ENCODE peak calls at places on chromosomes 5 and 9, in six cellular contexts. C is GM23338, B is progenitor cell of endocrine pancreas, S is IMR-90, Z is GM12865, T is fibroblast of mammary gland. J is an unnamed sample.

GRCh38 chr9:1647776-1648175 is 367.4 kb upstream of the SMARCA2 start:
- DNase-seq in C (no peak), T (peak; percentile 44), Z (no peak), B (no peak), S (no peak), J (no peak)

GRCh38 chr5:34591723-34592122 is 64.4 kb upstream of the RAI14 start:
- DNase-seq in S (no peak), Z (no peak), B (no peak), T (no peak), C (no peak), J (no peak)

GRCh38 chr9:138066049-138066448 is 188.5 kb downstream of the CACNA1B start:
- DNase-seq in S (no peak), C (peak; percentile 73), B (no peak), T (no peak), Z (no peak), J (peak; percentile 4)

GRCh38 chr5:135533346-135533745 is 2.4 kb downstream of the NEUROG1 start:
- DNase-seq in S (no peak), Z (no peak), B (no peak), T (no peak), C (no peak), J (no peak)

GRCh38 chr5:125668904-125669303 is 754.3 kb upstream of the GRAMD2B start:
- DNase-seq in T (no peak), S (no peak), B (no peak), C (peak; percentile 33), Z (peak; percentile 14), J (no peak)

GRCh38 chr9:127711226-127711701 is 4.2 kb downstream of the PTRH1 start:
- DNase-seq in C (no peak), S (no peak), B (no peak), T (no peak), Z (peak; percentile 27), J (peak; percentile 48)

GRCh38 chr5:172770374-172770674 is 671 bp downstream of the DUSP1 start:
- DNase-seq in S (no peak), B (no peak), C (no peak), Z (no peak), T (no peak), J (no peak)

GRCh38 chr5:149833116-149833827 is 103.2 kb downstream of the PPARGC1B start:
- DNase-seq in T (no peak), Z (no peak), S (no peak), B (no peak), C (no peak), J (no peak)

GRCh38 chr5:115282131-115282530 is 14.3 kb downstream of the CCDC112 start:
- DNase-seq in T (no peak), S (no peak), Z (no peak), B (no peak), C (no peak), J (no peak)

GRCh38 chr9:89729954-89730530 is 125.2 kb downstream of the GADD45G start:
- DNase-seq in C (no peak), B (no peak), S (no peak), Z (no peak), T (no peak), J (no peak)

GRCh38 chr9:10614201-10614870 is 1.5 kb upstream of the PTPRD start:
- DNase-seq in T (peak; percentile 17), C (no peak), Z (no peak), S (no peak), B (no peak), J (no peak)

GRCh38 chr9:4548796-4549725 is 58.8 kb downstream of the SLC1A1 start:
- DNase-seq in B (peak; percentile 27), Z (peak; percentile 46), S (no peak), C (peak; percentile 81), T (peak; percentile 4), J (peak; percentile 66)

GRCh38 chr5:149829954-149830353 is 99.8 kb downstream of the PPARGC1B start:
- DNase-seq in C (peak; percentile 48), T (peak; percentile 22), S (no peak), B (no peak), Z (peak; percentile 44), J (no peak)

GRCh38 chr9:92484563-92484962 is 2.3 kb upstream of the ASPN start:
- DNase-seq in C (no peak), B (no peak), T (no peak), Z (no peak), S (no peak), J (no peak)

GRCh38 chr5:124906339-124907097 is 160.1 kb upstream of the ZNF608 start:
- DNase-seq in S (peak; percentile 79), B (no peak), C (peak; percentile 59), Z (no peak), T (peak; percentile 86), J (peak; percentile 18)

GRCh38 chr5:1118231-1118698 is 6.4 kb upstream of the SLC12A7 start:
- DNase-seq in T (peak; percentile 26), B (no peak), C (no peak), S (peak; percentile 11), Z (no peak), J (no peak)

GRCh38 chr5:9370256-9370655 is 175.6 kb downstream of the SEMA5A start:
- DNase-seq in Z (no peak), C (no peak), T (peak; percentile 47), S (peak; percentile 49), B (no peak), J (no peak)

GRCh38 chr9:13863112-13863511 is 450.8 kb downstream of the NFIB start:
- DNase-seq in Z (no peak), T (peak; percentile 49), S (peak; percentile 7), B (no peak), C (no peak), J (no peak)

GRCh38 chr9:127937383-127938297 is at the start of gene DPM2:
- DNase-seq in T (peak; percentile 83), Z (peak; percentile 95), C (peak; percentile 96), B (peak; percentile 44), S (peak; percentile 81), J (peak; percentile 83)

GRCh38 chr9:127311239-127311741 is 46.7 kb downstream of the GARNL3 start:
- DNase-seq in B (no peak), T (peak; percentile 71), S (peak; percentile 36), C (peak; percentile 69), Z (peak; percentile 36), J (no peak)

GRCh38 chr9:98080346-98080745 is 23.8 kb downstream of the NANS start:
- DNase-seq in B (no peak), Z (no peak), C (no peak), T (no peak), S (peak; percentile 52), J (no peak)

GRCh38 chr9:35114921-35115341 is 731 bp downstream of the ATOSB start:
- DNase-seq in B (no peak), S (no peak), C (peak; percentile 40), T (peak; percentile 55), Z (peak; percentile 66), J (peak; percentile 68)

GRCh38 chr9:89058906-89059305 is 67.6 kb downstream of the S1PR3 start:
- DNase-seq in Z (no peak), B (no peak), S (no peak), T (no peak), C (no peak), J (no peak)

GRCh38 chr9:33742051-33742450 is 53.3 kb upstream of the PRSS3 start:
- DNase-seq in T (no peak), C (no peak), Z (no peak), S (no peak), B (no peak), J (no peak)

GRCh38 chr9:103714992-103715391 is 379.1 kb upstream of the SMC2 start:
- DNase-seq in C (peak; percentile 7), T (no peak), B (no peak), S (no peak), Z (no peak), J (no peak)

GRCh38 chr5:1500411-1501091 is 23.2 kb downstream of the LPCAT1 start:
- DNase-seq in S (no peak), B (no peak), C (no peak), T (peak; percentile 44), Z (no peak), J (no peak)

GRCh38 chr5:14946813-14947640 is 75.4 kb upstream of the ANKH start:
- DNase-seq in T (peak; percentile 25), C (peak; percentile 50), Z (peak; percentile 49), B (no peak), S (no peak), J (no peak)

GRCh38 chr5:14267166-14267838 is 124.2 kb downstream of the TRIO start:
- DNase-seq in B (no peak), T (no peak), C (no peak), S (no peak), Z (no peak), J (no peak)

GRCh38 chr9:11457809-11458785 is 845.3 kb upstream of the PTPRD start:
- DNase-seq in T (peak; percentile 3), C (peak; percentile 32), Z (no peak), B (no peak), S (no peak), J (peak; percentile 77)

GRCh38 chr9:128550770-128551651 is 1.4 kb upstream of the SPTAN1 start:
- DNase-seq in B (no peak), Z (no peak), S (peak; percentile 24), C (peak; percentile 49), T (peak; percentile 41), J (peak; percentile 60)

GRCh38 chr5:134143431-134143830 is 28.9 kb downstream of the TCF7 start:
- DNase-seq in S (no peak), Z (no peak), B (peak; percentile 1), C (no peak), T (no peak), J (no peak)

DNA sequence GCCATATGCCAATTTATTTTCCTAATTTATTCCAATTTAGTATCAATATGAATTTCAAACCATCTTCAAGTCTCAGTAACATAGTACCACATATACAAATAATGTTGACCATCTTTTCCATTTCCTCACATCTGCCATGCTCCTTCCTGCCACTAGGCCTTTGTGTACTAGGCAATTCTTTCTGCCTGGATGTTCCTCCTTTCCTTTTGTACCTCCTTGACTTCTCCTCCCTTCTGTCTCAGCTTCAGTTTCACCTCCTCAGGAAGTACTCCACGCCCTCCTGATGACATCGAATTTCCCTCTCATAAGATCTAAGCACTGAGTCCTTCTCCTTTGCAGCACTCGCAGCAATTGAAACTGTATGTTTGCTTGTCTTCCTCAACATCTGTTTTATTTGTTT is 53.9 kb downstream of the MEF2C start:
- DNase-seq in Z (peak; percentile 68), B (no peak), T (no peak), S (no peak), C (peak; percentile 21), J (no peak)
- TF ChIP-seq CTCF in Z (peak; percentile 34), B (peak; percentile 34), T (peak; percentile 14), S (no peak), C (peak; percentile 19), J (peak; percentile 48)

GRCh38 chr9:136011703-136012496 is 50.7 kb upstream of the UBAC1 start:
- DNase-seq in S (peak; percentile 59), T (peak; percentile 77), Z (no peak), B (no peak), C (no peak), J (peak; percentile 37)
- TF ChIP-seq CTCF in S (no peak), T (no peak), Z (no peak), B (no peak), C (no peak), J (no peak)

GRCh38 chr5:141777711-141778110 is 95.7 kb upstream of the ARAP3 start:
- DNase-seq in C (no peak), B (no peak), S (no peak), Z (no peak), T (no peak), J (no peak)
- TF ChIP-seq CTCF in C (no peak), B (no peak), S (no peak), Z (no peak), T (no peak), J (no peak)

DNA sequence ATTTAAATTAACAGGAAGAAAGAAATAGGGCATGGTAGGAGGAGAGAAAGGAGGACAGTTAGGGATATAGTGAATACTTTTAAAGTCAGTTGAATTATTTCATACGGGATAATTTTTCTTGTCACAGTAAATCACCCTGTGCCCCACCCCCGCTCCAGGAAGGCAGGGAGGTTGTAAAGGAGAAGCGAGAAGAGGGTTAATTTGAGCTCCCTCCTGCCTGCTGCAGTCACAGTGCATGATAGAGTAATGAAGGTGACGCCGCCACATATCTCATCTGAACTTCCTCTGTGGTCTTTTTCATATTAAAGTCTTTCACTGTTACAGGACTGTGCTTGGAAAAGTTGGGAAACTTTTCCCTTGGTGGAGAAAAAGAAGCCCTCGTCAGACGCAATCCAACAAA is 896 bp upstream of the PCSK5 start:
- DNase-seq in C (peak; percentile 14), T (no peak), S (no peak), B (no peak), Z (no peak), J (no peak)
- TF ChIP-seq CTCF in C (no peak), T (no peak), S (no peak), B (no peak), Z (no peak), J (no peak)